ENCODE peak calls at places on chromosomes 5 and 9, in eight cellular contexts. X is endothelial cell of umbilical vein; I is DMS53; Z is naive thymus-derived CD4-positive, alpha-beta T cell; N is COR-L47; R is stimulated activated CD8-positive, alpha-beta memory T cell treated with anti-CD3 and anti-CD28 coated beads, Interleukin-15, amount 100 ng/mL, for 48 hours; T is BE2C; C is mesendoderm. K is an unnamed sample.

GRCh38 chr5:37248970-37249819 is at the start of gene CPLANE1:
- DNase-seq in I (peak; percentile 80), T (peak; percentile 88), N (peak; percentile 72), C (peak; percentile 87), Z (peak; percentile 56), X (peak; percentile 87), R (peak; percentile 57), K (peak; percentile 85)

GRCh38 chr9:76441551-76442322 is 17.2 kb upstream of the GCNT1 start:
- DNase-seq in R (peak; percentile 53), I (peak; percentile 13), T (no peak), N (no peak), C (peak; percentile 49), X (peak; percentile 77), Z (no peak), K (no peak)

GRCh38 chr5:25850581-25850980 is 1187.8 kb downstream of the CDH9 start:
- DNase-seq in I (no peak), C (peak; percentile 57), Z (no peak), N (no peak), R (no peak), X (no peak), T (no peak), K (no peak)

GRCh38 chr5:85441138-85441537 is 1056.5 kb upstream of the EDIL3 start:
- DNase-seq in R (no peak), I (no peak), T (no peak), X (no peak), N (no peak), Z (no peak), C (no peak), K (no peak)

GRCh38 chr5:13739462-13739861 is 205.0 kb downstream of the DNAH5 start:
- DNase-seq in N (no peak), I (no peak), X (no peak), T (no peak), R (no peak), Z (no peak), C (no peak), K (no peak)

GRCh38 chr5:169731221-169731620 is 94.1 kb downstream of the DOCK2 start:
- DNase-seq in X (no peak), C (no peak), T (no peak), R (no peak), N (no peak), Z (no peak), I (no peak), K (no peak)

GRCh38 chr9:38067892-38068615 is 973 bp downstream of the SHB start:
- DNase-seq in X (no peak), I (peak; percentile 51), Z (peak; percentile 8), T (peak; percentile 38), C (no peak), R (no peak), N (no peak), K (no peak)

GRCh38 chr9:16726023-16726422 is 144.4 kb downstream of the BNC2 start:
- DNase-seq in N (peak; percentile 3), T (no peak), X (peak; percentile 83), I (no peak), R (no peak), C (peak; percentile 46), Z (no peak), K (no peak)

GRCh38 chr9:98778711-98779530 is 17.4 kb downstream of the ANKS6 start:
- DNase-seq in X (peak; percentile 94), I (peak; percentile 90), N (no peak), R (no peak), C (no peak), Z (no peak), T (no peak), K (no peak)

GRCh38 chr9:128554155-128554862 is 1.9 kb downstream of the SPTAN1 start:
- DNase-seq in I (no peak), N (no peak), Z (no peak), R (peak; percentile 14), X (peak; percentile 64), T (no peak), C (peak; percentile 95), K (no peak)

GRCh38 chr9:121992571-121993212 is 100.4 kb downstream of the TTLL11 start:
- DNase-seq in N (peak; percentile 79), X (peak; percentile 74), C (peak; percentile 76), I (peak; percentile 88), Z (peak; percentile 65), T (peak; percentile 56), R (peak; percentile 10), K (peak; percentile 43)

GRCh38 chr5:35478856-35479682 is 138.6 kb upstream of the SPEF2 start:
- DNase-seq in X (peak; percentile 48), N (no peak), I (peak; percentile 58), Z (peak; percentile 45), T (no peak), C (no peak), R (no peak), K (no peak)

GRCh38 chr9:4591123-4591500 is 71.0 kb upstream of the PLPP6 start:
- DNase-seq in R (no peak), X (peak; percentile 70), I (no peak), T (no peak), C (no peak), N (no peak), Z (no peak), K (no peak)

GRCh38 chr5:61964199-61964598 is 341.8 kb upstream of the KIF2A start:
- DNase-seq in Z (no peak), T (no peak), C (no peak), R (no peak), X (peak; percentile 45), N (no peak), I (no peak), K (no peak)

GRCh38 chr5:90557391-90557790 is 1.2 kb upstream of the ADGRV1 start:
- DNase-seq in X (no peak), Z (no peak), C (no peak), I (peak; percentile 48), R (no peak), T (no peak), N (no peak), K (no peak)

GRCh38 chr9:78023003-78023741 is 8.4 kb downstream of the GNAQ start:
- DNase-seq in T (no peak), Z (peak; percentile 21), R (no peak), N (no peak), C (no peak), I (no peak), X (peak; percentile 64), K (peak; percentile 42)

GRCh38 chr9:126694206-126695081 is 80.7 kb downstream of the LMX1B start:
- DNase-seq in I (no peak), T (no peak), X (no peak), N (no peak), Z (no peak), C (no peak), R (no peak), K (no peak)

K was measured in substantia nigra.